ENCODE peak calls at places on chromosome 11, in seven cellular contexts. Z is kidney, V is A549, E is small intestine, P is fibroblast of lung, F is OCI-LY7, M is cardiac muscle cell. D is an unnamed sample. For H3K9me3, the result is how much of the 10 kb centered on the place peaks cover.

GRCh38 chr11:28476053-28476452 is 367.9 kb downstream of the METTL15 start:
- DNase-seq in F (no peak), Z (no peak), V (no peak), E (no peak), P (no peak), M (peak), D (no peak)

GRCh38 chr11:12089473-12089872 is 20.9 kb upstream of the MICAL2 start:
- DNase-seq in Z (no peak), M (no peak), P (no peak), E (no peak), V (no peak), F (no peak), D (no peak)

GRCh38 chr11:28833670-28834069 is 725.5 kb downstream of the METTL15 start:
- DNase-seq in F (no peak), E (no peak), V (no peak), Z (no peak), M (no peak), P (peak), D (no peak)

GRCh38 chr11:64041846-64042245 is 6.1 kb downstream of the FLRT1 start:
- DNase-seq in E (no peak), Z (no peak), F (no peak), P (no peak), V (no peak), M (no peak), D (no peak)

GRCh38 chr11:28743101-28743550 is 634.9 kb downstream of the METTL15 start:
- DNase-seq in E (no peak), M (no peak), F (no peak), Z (no peak), P (peak), V (no peak), D (no peak)

GRCh38 chr11:61890536-61891330 is 612 bp downstream of the FADS3 start:
- DNase-seq in E (peak), P (peak), M (peak), Z (peak), F (peak), V (peak), D (no peak)

GRCh38 chr11:19200410-19201201 is 1.2 kb downstream of the CSRP3 start:
- DNase-seq in V (no peak), M (no peak), Z (no peak), F (no peak), P (peak), E (no peak), D (no peak)

GRCh38 chr11:57453543-57454177 is 6.7 kb upstream of the RTN4RL2 start:
- DNase-seq in Z (no peak), F (no peak), M (no peak), E (peak), V (no peak), P (no peak), D (no peak)

GRCh38 chr11:113957016-113957415 is 17.9 kb upstream of the HTR3A start:
- DNase-seq in E (no peak), M (no peak), P (no peak), F (no peak), Z (no peak), V (no peak), D (no peak)

GRCh38 chr11:77040401-77040777 is 6.2 kb downstream of the B3GNT6 start:
- DNase-seq in Z (no peak), P (no peak), E (no peak), F (no peak), V (no peak), M (no peak), D (no peak)

GRCh38 chr11:61482513-61482912 is 26.0 kb upstream of the LRRC10B start:
- DNase-seq in E (no peak), Z (no peak), V (peak), M (peak), F (peak), P (no peak), D (no peak)

GRCh38 chr11:108891909-108892511 is 227.1 kb downstream of the DDX10 start:
- DNase-seq in Z (no peak), P (no peak), V (no peak), E (no peak), M (no peak), F (no peak), D (no peak)

GRCh38 chr11:112694813-112695212 is 266.4 kb upstream of the NCAM1 start:
- DNase-seq in V (no peak), M (no peak), E (no peak), Z (no peak), P (peak), F (no peak), D (no peak)

GRCh38 chr11:124971810-124972209 is 17.8 kb downstream of the CCDC15 start:
- DNase-seq in V (no peak), Z (no peak), P (no peak), M (no peak), E (peak), F (no peak), D (no peak)

GRCh38 chr11:130891326-130891725 is 25.0 kb downstream of the SNX19 start:
- DNase-seq in F (no peak), V (no peak), M (no peak), Z (no peak), E (no peak), P (peak), D (no peak)

GRCh38 chr11:41826129-41826528 is 366.7 kb upstream of the LRRC4C start:
- DNase-seq in M (no peak), F (no peak), V (no peak), Z (peak), E (no peak), P (no peak), D (no peak)
- H3K9me3 ChIP-seq in M (under half), F (under half), V (under half), Z (under half), E (under half), P (under half), D (under half)

GRCh38 chr11:111384494-111384893 is 5.4 kb upstream of the POU2AF1 start:
- DNase-seq in M (no peak), F (no peak), Z (no peak), V (no peak), P (no peak), E (no peak), D (no peak)

GRCh38 chr11:111388842-111389241 is 9.8 kb upstream of the POU2AF1 start:
- DNase-seq in F (peak), Z (no peak), V (no peak), E (peak), M (no peak), P (no peak), D (no peak)

GRCh38 chr11:111388431-111388830 is 9.4 kb upstream of the POU2AF1 start:
- DNase-seq in V (no peak), M (no peak), F (no peak), P (peak), Z (no peak), E (no peak), D (no peak)

GRCh38 chr11:111387318-111387863 is 8.3 kb upstream of the POU2AF1 start:
- DNase-seq in F (no peak), E (peak), P (no peak), Z (no peak), V (no peak), M (no peak), D (no peak)

DNA sequence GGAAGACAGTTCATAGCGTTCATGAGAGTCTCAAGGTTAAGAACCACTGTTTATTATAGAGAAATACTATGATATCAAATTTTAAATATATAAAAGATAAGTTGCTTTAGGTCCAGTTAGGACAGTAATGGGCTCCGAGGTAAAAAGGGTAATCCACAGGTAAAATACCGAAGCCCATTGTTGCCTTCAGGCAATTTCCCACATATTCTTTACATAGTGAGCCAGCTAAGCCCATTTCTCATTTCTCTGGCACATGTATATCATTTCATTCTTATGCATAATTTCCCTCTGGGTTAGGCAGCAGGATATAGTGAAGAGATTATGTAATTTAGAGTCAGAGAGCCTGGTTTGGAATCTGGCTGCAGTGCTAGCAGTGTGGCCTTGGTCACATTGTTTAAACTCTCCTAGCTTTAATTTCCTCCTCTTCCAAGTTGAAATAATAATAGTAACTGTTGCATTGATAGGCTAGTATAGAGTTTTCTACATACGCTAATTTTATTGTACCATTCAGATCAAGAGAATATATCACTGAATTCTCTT is 7.6 kb upstream of the POU2AF1 start:
- DNase-seq in V (no peak), Z (no peak), M (no peak), P (no peak), F (no peak), E (no peak), D (no peak)
- H3K9me3 ChIP-seq in V (under half), Z (under half), M (under half), P (under half), F (under half), E (under half), D (under half)

DNA sequence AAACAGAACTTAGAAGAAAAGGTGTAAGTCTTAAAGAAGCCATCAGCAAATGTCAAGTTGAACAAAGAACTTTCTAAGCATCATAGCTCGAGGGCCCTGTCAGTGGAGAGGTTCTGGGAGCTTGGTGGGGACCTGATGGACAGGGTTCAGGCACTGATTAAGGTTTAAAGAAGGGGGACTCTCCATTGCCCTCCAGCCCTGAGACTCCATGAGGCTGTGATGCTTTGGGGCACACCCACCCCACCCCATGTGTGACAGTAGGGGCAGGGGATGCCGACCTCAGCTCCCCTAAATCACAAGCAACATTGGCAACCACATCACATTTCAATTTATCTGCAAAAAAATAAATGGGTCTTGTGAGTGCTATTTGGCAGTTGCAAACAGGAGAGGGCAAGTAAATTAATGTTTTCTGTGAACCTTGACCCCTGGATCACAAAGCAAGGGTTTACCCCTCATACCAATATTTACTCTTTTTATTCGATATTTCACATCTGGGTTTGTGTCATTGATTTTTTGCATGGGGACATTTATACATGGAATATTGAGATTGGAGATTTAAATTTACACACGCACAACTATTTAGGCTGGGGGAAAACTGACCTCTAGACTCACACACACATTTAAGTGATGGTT is 37.1 kb upstream of the ANO1 start:
- DNase-seq in P (no peak), F (no peak), Z (no peak), M (no peak), V (no peak), E (no peak), D (no peak)
- H3K9me3 ChIP-seq in P (under half), F (under half), Z (under half), M (under half), V (half or more), E (under half), D (under half)

GRCh38 chr11:50070389-50070788 is 37.7 kb downstream of the OR4C45 start:
- DNase-seq in M (no peak), V (no peak), P (no peak), F (no peak), Z (no peak), E (no peak), D (no peak)
- H3K9me3 ChIP-seq in M (under half), V (under half), P (under half), F (under half), Z (under half), E (under half), D (under half)

GRCh38 chr11:75532200-75532972 is 6.6 kb upstream of the GDPD5 start:
- DNase-seq in F (peak), P (peak), Z (no peak), V (peak), E (peak), M (peak), D (no peak)

GRCh38 chr11:75527938-75528845 is 2.5 kb upstream of the GDPD5 start:
- DNase-seq in Z (no peak), P (no peak), M (no peak), V (no peak), E (no peak), F (no peak), D (no peak)

GRCh38 chr11:75533843-75534242 is 8.1 kb upstream of the GDPD5 start:
- DNase-seq in V (no peak), E (no peak), P (no peak), Z (no peak), M (no peak), F (no peak), D (no peak)

GRCh38 chr11:75530577-75530976 is 4.8 kb upstream of the GDPD5 start:
- DNase-seq in P (no peak), E (no peak), Z (no peak), M (peak), F (no peak), V (no peak), D (no peak)

DNA sequence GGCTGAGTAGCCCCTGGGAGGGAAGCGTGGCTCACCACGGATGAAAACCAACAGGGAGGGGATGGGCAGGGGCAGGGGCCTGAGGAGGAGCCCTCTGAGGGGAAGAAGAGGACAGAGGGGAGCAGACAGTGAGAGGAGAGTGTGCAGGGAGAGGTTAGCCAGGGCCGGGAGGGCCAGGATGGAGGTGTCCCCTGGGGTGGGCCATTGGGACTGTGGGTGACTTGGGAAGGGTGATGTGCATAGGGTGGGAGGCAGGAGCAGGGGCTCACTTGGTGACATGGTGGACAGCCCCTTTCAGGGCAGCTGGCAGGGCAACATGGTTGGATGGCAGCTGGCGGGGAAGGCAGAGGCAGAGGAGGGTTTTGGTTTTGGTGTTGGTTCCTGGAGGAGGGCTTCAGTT is 5.6 kb upstream of the GDPD5 start:
- DNase-seq in F (no peak), V (no peak), Z (no peak), E (no peak), P (no peak), M (no peak), D (no peak)
- H3K9me3 ChIP-seq in F (under half), V (under half), Z (under half), E (under half), P (under half), M (under half), D (under half)

GRCh38 chr11:40444151-40444550 is 1015.3 kb downstream of the LRRC4C start:
- DNase-seq in V (no peak), P (no peak), M (no peak), E (no peak), Z (no peak), F (no peak), D (no peak)
- H3K9me3 ChIP-seq in V (under half), P (under half), M (under half), E (under half), Z (under half), F (under half), D (under half)

DNA sequence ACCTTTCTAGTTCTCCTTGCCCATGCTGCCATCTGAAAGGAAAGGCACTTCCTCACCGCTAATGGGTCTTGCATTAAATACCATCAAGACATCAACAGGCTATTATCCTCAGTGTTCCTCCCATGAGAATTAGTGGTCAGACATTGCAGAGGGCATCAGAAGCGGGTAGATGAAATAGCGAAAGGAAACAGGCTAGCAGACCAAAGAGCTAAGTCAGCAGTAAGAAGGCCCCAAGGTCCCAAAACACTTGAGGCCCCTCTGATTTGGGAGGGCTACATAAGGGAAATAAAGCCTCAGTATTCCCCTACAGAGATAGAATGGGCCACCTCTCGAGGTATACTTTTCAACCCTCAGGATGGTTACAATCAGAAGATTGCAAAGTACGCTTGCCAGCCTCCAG is 12.9 kb downstream of the KCNJ11 start:
- DNase-seq in V (no peak), M (no peak), F (no peak), E (no peak), Z (no peak), P (no peak), D (no peak)
- H3K9me3 ChIP-seq in V (under half), M (under half), F (under half), E (under half), Z (under half), P (under half), D (under half)

DNA sequence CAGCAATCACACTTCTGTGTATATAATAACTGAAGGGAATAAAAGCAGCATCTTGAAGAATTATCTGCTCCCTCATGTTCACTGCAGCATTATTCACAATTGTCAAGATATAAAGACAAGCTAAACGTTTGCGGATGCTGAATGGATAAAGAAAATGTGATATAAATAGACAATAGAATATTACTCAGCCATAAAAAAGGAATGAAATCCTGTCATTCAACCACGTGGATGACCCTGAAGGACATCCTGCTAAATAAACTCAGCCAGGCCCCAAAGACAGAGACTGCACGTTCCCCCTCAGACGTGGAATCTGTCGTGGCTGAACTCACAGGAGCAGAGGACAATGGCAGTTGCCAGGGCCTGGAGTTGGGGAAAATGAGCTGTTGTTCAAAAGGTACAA is 9.6 kb downstream of the ZNF195 start:
- DNase-seq in E (no peak), F (no peak), M (no peak), V (no peak), Z (no peak), P (no peak), D (no peak)
- H3K9me3 ChIP-seq in E (under half), F (under half), M (under half), V (half or more), Z (under half), P (under half), D (under half)

GRCh38 chr11:50032574-50032973 is at the start of gene OR4C45:
- DNase-seq in M (no peak), F (no peak), Z (no peak), E (no peak), V (no peak), P (no peak), D (no peak)
- H3K9me3 ChIP-seq in M (under half), F (under half), Z (under half), E (under half), V (under half), P (under half), D (under half)

D was measured in RWPE2.